ENCODE peak calls at places on chromosomes 7 and 10, in five cellular contexts. C is GM23248, X is mammary epithelial cell, W is HCT116, E is GM23338. G is an unnamed sample.

GRCh38 chr10:8283986-8284385 is 229.5 kb downstream of the GATA3 start:
- DNase-seq in C (no peak), X (no peak), W (no peak), E (no peak), G (peak; percentile 77)

GRCh38 chr7:138886501-138886917 is 88.5 kb upstream of the ATP6V0A4 start:
- DNase-seq in C (peak; percentile 74), X (peak; percentile 40), W (peak; percentile 56), E (peak; percentile 70), G (peak; percentile 39)

GRCh38 chr10:130453036-130453720 is 317.0 kb downstream of the GLRX3 start:
- DNase-seq in C (no peak), X (no peak), W (no peak), E (no peak), G (no peak)

GRCh38 chr10:52956451-52956850 is 183.9 kb upstream of the MBL2 start:
- DNase-seq in C (peak; percentile 5), X (peak; percentile 48), W (no peak), E (no peak), G (peak; percentile 3)

GRCh38 chr7:53642361-53642760 is 606.9 kb downstream of the POM121L12 start:
- DNase-seq in C (no peak), X (no peak), W (no peak), E (no peak), G (peak; percentile 12)

GRCh38 chr7:122200888-122201287 is 56.8 kb upstream of the AASS start:
- DNase-seq in C (no peak), X (no peak), W (no peak), E (peak; percentile 9), G (no peak)

GRCh38 chr7:92834661-92835139 is 1.7 kb downstream of the CDK6 start:
- DNase-seq in C (peak; percentile 47), X (peak; percentile 41), W (no peak), E (peak; percentile 75), G (no peak)

GRCh38 chr7:116426428-116427156 is 72.9 kb upstream of the CAV2 start:
- DNase-seq in C (peak; percentile 88), X (peak; percentile 76), W (peak; percentile 93), E (no peak), G (peak; percentile 83)

GRCh38 chr10:107665459-107665858 is 501.0 kb upstream of the SORCS1 start:
- DNase-seq in C (no peak), X (no peak), W (no peak), E (no peak), G (no peak)

GRCh38 chr7:542131-542934 is 22.7 kb upstream of the PDGFA start:
- DNase-seq in C (no peak), X (no peak), W (no peak), E (no peak), G (no peak)

GRCh38 chr7:44882899-44883298 is 2.4 kb downstream of the PURB start:
- DNase-seq in C (peak; percentile 59), X (no peak), W (no peak), E (no peak), G (peak; percentile 21)

GRCh38 chr10:92387289-92387940 is 96.4 kb downstream of the MARCHF5 start:
- DNase-seq in C (peak; percentile 48), X (peak; percentile 17), W (peak; percentile 62), E (peak; percentile 100), G (peak; percentile 58)

GRCh38 chr10:128047337-128047736 is 78.9 kb downstream of the MKI67 start:
- DNase-seq in C (no peak), X (peak; percentile 95), W (peak; percentile 88), E (peak; percentile 71), G (peak; percentile 35)

GRCh38 chr7:137932881-137933269 is 69.0 kb downstream of the CREB3L2 start:
- DNase-seq in C (peak; percentile 90), X (peak; percentile 90), W (no peak), E (no peak), G (peak; percentile 63)

GRCh38 chr10:79070611-79071534 is 2.1 kb downstream of the ZMIZ1 start:
- DNase-seq in C (peak; percentile 95), X (peak; percentile 92), W (no peak), E (peak; percentile 68), G (peak; percentile 64)

GRCh38 chr10:11236234-11236633 is 218.6 kb downstream of the CELF2 start:
- DNase-seq in C (no peak), X (no peak), W (no peak), E (no peak), G (peak; percentile 9)

GRCh38 chr7:130440527-130441365 is at the start of gene CEP41:
- DNase-seq in C (peak; percentile 95), X (peak; percentile 95), W (peak; percentile 94), E (peak; percentile 98), G (peak; percentile 91)

GRCh38 chr7:24773646-24774045 is 16.4 kb upstream of the GSDME start:
- DNase-seq in C (no peak), X (no peak), W (no peak), E (no peak), G (no peak)

DNA sequence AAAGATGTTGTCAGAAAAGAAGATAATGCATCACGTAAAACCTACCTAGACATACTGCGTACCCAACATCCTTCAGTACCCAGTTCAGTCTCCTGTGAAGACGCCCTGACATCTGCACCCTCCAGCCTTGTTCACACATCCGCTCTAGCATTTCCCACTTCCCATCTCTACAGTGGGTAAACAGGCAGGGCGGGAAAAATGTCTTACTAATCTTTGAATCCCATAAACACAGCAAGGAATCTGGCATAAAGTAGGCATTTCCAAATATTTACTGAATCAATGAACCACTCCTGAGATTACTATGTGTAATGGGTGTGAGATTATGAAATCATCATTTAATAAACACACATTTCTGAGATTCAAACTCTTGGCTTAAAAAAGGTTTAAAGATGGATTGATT is 132.8 kb downstream of the GLI3 start:
- DNase-seq in C (no peak), X (no peak), W (no peak), E (no peak), G (no peak)
- H3K79me2 ChIP-seq in C (no peaks in the 10 kb centered on the region), X (peaks cover 7% of the 10 kb centered on the region), W (no peaks in the 10 kb centered on the region), E (no peaks in the 10 kb centered on the region), G (no peaks in the 10 kb centered on the region)

DNA sequence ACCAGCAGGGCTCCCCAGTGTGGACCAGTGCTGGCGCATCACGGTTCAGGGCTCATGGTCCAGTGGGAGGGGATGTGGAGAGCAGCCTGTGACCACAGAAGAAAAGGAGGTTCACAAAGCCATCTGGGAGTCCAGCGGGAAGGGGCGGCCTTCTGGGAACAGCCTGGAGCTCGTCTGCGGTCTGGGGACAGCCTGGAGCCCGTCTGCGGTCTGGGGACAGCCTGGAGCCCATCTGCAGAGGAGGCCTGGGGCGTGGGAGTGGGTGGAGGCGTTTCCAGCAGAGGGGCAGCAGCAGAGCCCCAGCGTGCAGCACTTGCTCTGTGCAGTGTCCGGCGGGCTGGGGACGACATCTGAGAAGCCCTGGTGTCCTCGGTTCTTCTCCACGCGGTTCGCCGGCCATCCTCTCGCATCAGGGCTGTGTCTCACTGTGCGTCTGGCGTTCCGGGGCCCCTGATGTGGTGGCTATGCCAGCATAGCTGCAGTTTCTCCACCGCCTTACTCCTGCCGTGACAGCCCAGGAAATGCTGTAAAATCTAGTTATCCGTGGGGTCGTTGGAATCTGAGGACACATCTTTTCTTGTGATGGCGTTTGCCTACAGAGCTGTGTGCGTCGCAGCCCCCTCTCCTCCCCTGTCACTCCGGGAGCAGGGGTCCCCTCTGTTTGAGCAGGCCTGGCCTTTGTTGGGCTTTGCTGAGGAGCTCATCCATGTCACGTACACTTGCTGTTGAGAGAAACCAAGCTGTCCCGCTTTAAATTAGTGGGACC is 104.6 kb downstream of the INPP5A start:
- DNase-seq in C (no peak), X (no peak), W (no peak), E (no peak), G (no peak)
- H3K79me2 ChIP-seq in C (peaks cover 45% of the 10 kb centered on the region), X (peaks cover 7% of the 10 kb centered on the region), W (no peaks in the 10 kb centered on the region), E (peaks cover 18% of the 10 kb centered on the region), G (peaks cover 63% of the 10 kb centered on the region)

DNA sequence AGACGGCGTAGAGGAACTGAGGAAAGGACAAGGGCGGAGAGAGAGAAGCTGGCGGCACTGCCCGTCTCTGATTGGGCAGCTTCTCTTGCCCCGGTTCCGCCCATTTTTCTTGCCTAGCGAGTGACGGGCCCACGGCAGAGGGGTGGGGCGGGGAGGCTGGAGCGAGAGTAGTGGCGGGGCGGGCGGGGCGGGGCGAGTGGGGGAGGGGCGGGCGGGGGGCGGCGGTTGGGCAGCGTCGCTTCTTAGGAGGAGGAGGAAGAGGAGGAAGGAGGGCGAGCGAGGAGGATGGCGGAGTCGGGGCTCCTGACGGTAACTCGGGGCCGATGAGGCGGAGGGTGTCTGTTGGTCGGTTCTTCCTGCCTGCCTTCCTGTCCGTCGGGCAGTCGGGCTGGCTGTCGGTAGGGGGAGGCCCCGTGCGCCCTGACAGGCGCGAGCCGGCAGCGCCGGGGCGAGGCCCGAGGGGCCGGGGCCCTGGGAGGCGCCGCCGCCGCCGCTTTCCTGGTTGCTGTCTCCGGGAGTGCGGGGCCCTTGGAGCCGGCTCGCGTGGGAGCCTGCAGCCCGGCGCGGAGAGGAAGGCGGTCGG is at the start of gene SHOC2:
- DNase-seq in C (peak; percentile 88), X (no peak), W (no peak), E (peak; percentile 100), G (no peak)
- H3K79me2 ChIP-seq in C (peaks cover 46% of the 10 kb centered on the region), X (peaks cover 60% of the 10 kb centered on the region), W (peaks cover 48% of the 10 kb centered on the region), E (peaks cover 50% of the 10 kb centered on the region), G (peaks cover 46% of the 10 kb centered on the region)

GRCh38 chr7:69911337-69911736 is 313.1 kb downstream of the AUTS2 start:
- DNase-seq in C (no peak), X (no peak), W (no peak), E (no peak), G (no peak)
- H3K79me2 ChIP-seq in C (no peaks in the 10 kb centered on the region), X (no peaks in the 10 kb centered on the region), W (no peaks in the 10 kb centered on the region), E (no peaks in the 10 kb centered on the region), G (no peaks in the 10 kb centered on the region)

GRCh38 chr7:157663061-157663863 is 326.5 kb downstream of the DNAJB6 start:
- DNase-seq in C (no peak), X (no peak), W (no peak), E (no peak), G (peak; percentile 67)
- H3K79me2 ChIP-seq in C (no peaks in the 10 kb centered on the region), X (no peaks in the 10 kb centered on the region), W (peaks cover 7% of the 10 kb centered on the region), E (no peaks in the 10 kb centered on the region), G (no peaks in the 10 kb centered on the region)